ENCODE peak calls at places on chromosomes 6 and 20, in eight cellular contexts. K is Panc1, B is A549, I is uterus, P is lower lobe of right lung, N is Peyer's patch, Y is adrenal gland, T is ovary. Z is an unnamed sample.
A peak's percentile ranks its signal among the peaks of the same experiment; 100 is the strongest.

GRCh38 chr20:52945268-52945667 is 26.9 kb upstream of the TSHZ2 start:
- DNase-seq in K (no peak), B (no peak), I (no peak), P (no peak), N (no peak), Y (no peak), T (no peak), Z (no peak)

GRCh38 chr6:136550045-136550329 is 235 bp downstream of the MAP7 start:
- DNase-seq in K (no peak), B (peak; percentile 35), I (no peak), P (no peak), N (no peak), Y (no peak), T (peak; percentile 45), Z (no peak)

GRCh38 chr6:23559587-23560343 is 566.2 kb upstream of the NRSN1 start:
- DNase-seq in K (no peak), B (no peak), I (no peak), P (no peak), N (no peak), Y (no peak), T (no peak), Z (no peak)

GRCh38 chr20:25341716-25342680 is 48.6 kb downstream of the ABHD12 start:
- DNase-seq in K (no peak), B (no peak), I (no peak), P (no peak), N (no peak), Y (no peak), T (no peak), Z (no peak)

GRCh38 chr6:13013681-13014550 is 297.3 kb downstream of the PHACTR1 start:
- DNase-seq in K (no peak), B (no peak), I (no peak), P (no peak), N (no peak), Y (peak; percentile 18), T (no peak), Z (no peak)

GRCh38 chr6:43873806-43874714 is 104.0 kb downstream of the VEGFA start:
- DNase-seq in K (no peak), B (no peak), I (no peak), P (no peak), N (no peak), Y (no peak), T (no peak), Z (no peak)

GRCh38 chr6:169140986-169141495 is 112.6 kb downstream of the THBS2 start:
- DNase-seq in K (no peak), B (no peak), I (no peak), P (no peak), N (no peak), Y (no peak), T (no peak), Z (no peak)

GRCh38 chr6:157293780-157294179 is 29.5 kb downstream of the TMEM242 start:
- DNase-seq in K (no peak), B (no peak), I (no peak), P (no peak), N (no peak), Y (no peak), T (no peak), Z (no peak)

GRCh38 chr6:17394192-17394611 is 807 bp downstream of the CAP2 start:
- DNase-seq in K (no peak), B (peak; percentile 61), I (peak; percentile 59), P (no peak), N (no peak), Y (peak; percentile 52), T (peak; percentile 42), Z (no peak)

GRCh38 chr6:7805088-7805756 is 79.3 kb downstream of the BMP6 start:
- DNase-seq in K (no peak), B (no peak), I (no peak), P (no peak), N (no peak), Y (no peak), T (no peak), Z (no peak)

GRCh38 chr6:15663057-15663638 is 320 bp upstream of the DTNBP1 start:
- DNase-seq in K (peak; percentile 8), B (peak; percentile 74), I (no peak), P (no peak), N (no peak), Y (no peak), T (no peak), Z (no peak)

GRCh38 chr6:48560408-48560807 is 449.4 kb upstream of the PTCHD4 start:
- DNase-seq in K (no peak), B (no peak), I (no peak), P (no peak), N (no peak), Y (no peak), T (no peak), Z (no peak)

GRCh38 chr6:33414592-33415271 is 3.2 kb downstream of the CUTA start:
- DNase-seq in K (no peak), B (no peak), I (no peak), P (no peak), N (no peak), Y (no peak), T (no peak), Z (no peak)

GRCh38 chr6:42923656-42924055 is 5.6 kb upstream of the CNPY3 start:
- DNase-seq in K (no peak), B (no peak), I (no peak), P (no peak), N (no peak), Y (no peak), T (no peak), Z (no peak)

GRCh38 chr20:30486103-30486478 is 771.4 kb upstream of the DEFB115 start:
- DNase-seq in K (no peak), B (no peak), I (no peak), P (no peak), N (no peak), Y (no peak), T (no peak), Z (no peak)
- H3K9me3 ChIP-seq in K (no peaks in the 10 kb centered on the region), B (peaks cover 4% of the 10 kb centered on the region), I (no peaks in the 10 kb centered on the region), P (no peaks in the 10 kb centered on the region), N (peaks cover 11% of the 10 kb centered on the region), Y (no peaks in the 10 kb centered on the region), T (no peaks in the 10 kb centered on the region), Z (no peaks in the 10 kb centered on the region)

DNA sequence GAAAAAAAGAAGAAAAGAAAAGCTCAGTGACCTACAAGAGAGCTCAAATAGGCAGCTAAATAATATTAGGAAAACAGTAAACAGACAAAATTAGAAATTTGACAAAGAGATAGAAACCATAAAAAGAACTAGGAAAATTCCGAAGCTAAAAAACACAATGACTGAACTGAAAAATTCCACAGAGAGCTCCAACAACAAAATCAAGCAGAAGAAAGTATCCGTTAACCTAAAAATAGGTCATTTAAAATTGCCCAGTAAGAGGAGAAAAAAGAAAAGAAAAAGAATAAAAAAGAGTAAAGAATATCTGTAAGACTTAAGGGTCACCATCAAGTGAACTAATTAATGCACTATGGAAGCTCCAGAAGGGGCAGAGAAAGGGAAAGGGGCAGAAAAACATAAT is 6.6 kb upstream of the ECHDC1 start:
- DNase-seq in K (no peak), B (no peak), I (no peak), P (no peak), N (no peak), Y (no peak), T (no peak), Z (no peak)
- H3K9me3 ChIP-seq in K (no peaks in the 10 kb centered on the region), B (peaks cover 12% of the 10 kb centered on the region), I (no peaks in the 10 kb centered on the region), P (peaks cover 4% of the 10 kb centered on the region), N (peaks cover 2% of the 10 kb centered on the region), Y (no peaks in the 10 kb centered on the region), T (no peaks in the 10 kb centered on the region), Z (no peaks in the 10 kb centered on the region)

GRCh38 chr6:5132741-5133140 is 47.6 kb downstream of the PPP1R3G start:
- DNase-seq in K (no peak), B (no peak), I (peak; percentile 70), P (peak; percentile 60), N (peak; percentile 47), Y (peak; percentile 41), T (peak; percentile 70), Z (no peak)

GRCh38 chr6:5133943-5134342 is 48.8 kb downstream of the PPP1R3G start:
- DNase-seq in K (no peak), B (no peak), I (no peak), P (no peak), N (no peak), Y (no peak), T (no peak), Z (no peak)

GRCh38 chr6:5128351-5128750 is 43.2 kb downstream of the PPP1R3G start:
- DNase-seq in K (no peak), B (no peak), I (no peak), P (no peak), N (no peak), Y (no peak), T (no peak), Z (no peak)

GRCh38 chr6:5127106-5127687 is 42.1 kb downstream of the PPP1R3G start:
- DNase-seq in K (no peak), B (no peak), I (no peak), P (no peak), N (no peak), Y (no peak), T (no peak), Z (no peak)

DNA sequence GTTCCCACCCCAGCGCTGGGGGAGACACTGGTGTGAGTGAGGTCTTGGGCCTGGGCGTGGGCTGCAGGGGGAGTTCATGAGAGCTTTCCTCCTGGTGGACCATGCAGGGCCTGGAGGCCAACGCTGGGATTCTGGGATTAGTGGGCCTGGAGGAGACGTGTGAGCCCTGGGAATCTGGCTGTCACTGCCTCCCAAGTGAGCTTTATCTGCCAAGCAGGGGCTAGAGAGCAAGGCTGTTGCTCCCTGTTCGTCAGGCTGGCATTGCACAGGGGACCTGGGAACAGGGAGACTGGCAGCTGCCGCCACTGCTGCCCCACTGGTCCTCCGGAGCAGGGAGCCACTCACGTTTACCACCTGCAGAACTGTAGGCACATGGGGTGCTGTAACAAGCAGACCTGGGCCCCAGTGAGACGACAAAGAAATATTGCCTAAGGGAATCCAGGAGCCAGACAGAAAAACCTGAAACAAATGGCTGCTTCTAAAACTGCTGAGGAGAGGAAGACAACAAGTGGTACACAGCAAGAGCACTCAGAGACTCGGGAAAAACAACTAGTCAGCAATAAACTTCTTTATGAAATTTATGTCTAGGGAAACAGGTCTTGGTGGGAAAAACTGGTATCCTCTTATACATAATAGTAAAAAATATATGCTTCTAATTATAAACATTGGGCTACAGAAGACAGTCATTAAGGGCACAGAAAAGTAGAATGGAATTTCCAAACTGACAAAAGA is 45.2 kb downstream of the PPP1R3G start:
- DNase-seq in K (no peak), B (no peak), I (no peak), P (no peak), N (no peak), Y (no peak), T (no peak), Z (no peak)
- H3K9me3 ChIP-seq in K (no peaks in the 10 kb centered on the region), B (no peaks in the 10 kb centered on the region), I (no peaks in the 10 kb centered on the region), P (no peaks in the 10 kb centered on the region), N (no peaks in the 10 kb centered on the region), Y (no peaks in the 10 kb centered on the region), T (no peaks in the 10 kb centered on the region), Z (no peaks in the 10 kb centered on the region)

GRCh38 chr6:336159-337114 is 44.1 kb downstream of the DUSP22 start:
- DNase-seq in K (no peak), B (no peak), I (no peak), P (no peak), N (no peak), Y (no peak), T (no peak), Z (no peak)
- H3K9me3 ChIP-seq in K (no peaks in the 10 kb centered on the region), B (no peaks in the 10 kb centered on the region), I (no peaks in the 10 kb centered on the region), P (no peaks in the 10 kb centered on the region), N (no peaks in the 10 kb centered on the region), Y (no peaks in the 10 kb centered on the region), T (no peaks in the 10 kb centered on the region), Z (no peaks in the 10 kb centered on the region)

DNA sequence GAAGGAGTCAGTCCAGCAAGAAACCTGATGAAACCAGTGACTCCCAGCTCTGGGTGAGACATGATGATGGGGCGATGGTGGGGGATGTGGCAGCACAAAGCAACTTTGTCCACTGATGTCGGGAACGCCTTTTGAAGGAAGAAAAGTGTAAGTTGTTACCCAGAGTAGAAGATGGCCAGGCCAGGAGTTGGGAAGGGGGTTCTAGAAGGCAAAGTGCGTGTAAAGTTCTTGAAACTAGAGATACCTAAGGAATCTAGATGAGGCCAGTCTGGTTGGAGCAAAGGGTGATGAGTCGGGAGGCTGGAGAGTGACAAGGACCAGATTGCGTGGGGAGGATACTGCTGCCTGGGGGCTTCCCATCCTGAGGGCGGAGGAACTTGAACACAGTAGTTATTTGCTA is 117.0 kb downstream of the PHACTR3 start:
- DNase-seq in K (no peak), B (no peak), I (no peak), P (no peak), N (no peak), Y (no peak), T (no peak), Z (no peak)
- H3K9me3 ChIP-seq in K (no peaks in the 10 kb centered on the region), B (no peaks in the 10 kb centered on the region), I (no peaks in the 10 kb centered on the region), P (no peaks in the 10 kb centered on the region), N (no peaks in the 10 kb centered on the region), Y (no peaks in the 10 kb centered on the region), T (no peaks in the 10 kb centered on the region), Z (no peaks in the 10 kb centered on the region)